ENCODE peak calls at places on chromosomes 12 and 14, in ten cellular contexts. One of them, this sample, is unnamed.

GRCh38 chr12:127964717-127965116 is 302.3 kb upstream of the TMEM132C start:
- DNase-seq in iris pigment epithelial cell: peak
- DNase-seq in GM23248: peak
- DNase-seq in activated CD8-positive, alpha-beta memory T cell treated with anti-CD3 and anti-CD28 coated beads, Interleukin-2, amount 50 U/mL, for 48 hours: no peak
- DNase-seq in B cell: no peak
- DNase-seq in cerebellum: no peak
- DNase-seq in islet precursor cell: no peak
- DNase-seq in iPS-NIHi11: no peak
- DNase-seq in effector memory CD8-positive, alpha-beta T cell: no peak
- DNase-seq in H7: no peak
- DNase-seq in this sample: no peak

GRCh38 chr12:59486827-59487226 is 109.0 kb upstream of the SLC16A7 start:
- DNase-seq in H7: no peak
- DNase-seq in iPS-NIHi11: no peak
- DNase-seq in cerebellum: no peak
- DNase-seq in GM23248: peak
- DNase-seq in B cell: no peak
- DNase-seq in activated CD8-positive, alpha-beta memory T cell treated with anti-CD3 and anti-CD28 coated beads, Interleukin-2, amount 50 U/mL, for 48 hours: no peak
- DNase-seq in islet precursor cell: no peak
- DNase-seq in iris pigment epithelial cell: peak
- DNase-seq in effector memory CD8-positive, alpha-beta T cell: no peak
- DNase-seq in this sample: no peak

GRCh38 chr14:64646103-64646502 is 58.1 kb upstream of the PLEKHG3 start:
- DNase-seq in GM23248: peak
- DNase-seq in B cell: no peak
- DNase-seq in activated CD8-positive, alpha-beta memory T cell treated with anti-CD3 and anti-CD28 coated beads, Interleukin-2, amount 50 U/mL, for 48 hours: no peak
- DNase-seq in iPS-NIHi11: no peak
- DNase-seq in H7: no peak
- DNase-seq in effector memory CD8-positive, alpha-beta T cell: no peak
- DNase-seq in iris pigment epithelial cell: peak
- DNase-seq in cerebellum: no peak
- DNase-seq in islet precursor cell: no peak
- DNase-seq in this sample: no peak

GRCh38 chr12:124694846-124695497 is 127.6 kb upstream of the NCOR2 start:
- DNase-seq in activated CD8-positive, alpha-beta memory T cell treated with anti-CD3 and anti-CD28 coated beads, Interleukin-2, amount 50 U/mL, for 48 hours: no peak
- DNase-seq in islet precursor cell: peak
- DNase-seq in cerebellum: peak
- DNase-seq in GM23248: peak
- DNase-seq in H7: no peak
- DNase-seq in effector memory CD8-positive, alpha-beta T cell: no peak
- DNase-seq in B cell: no peak
- DNase-seq in iPS-NIHi11: no peak
- DNase-seq in iris pigment epithelial cell: peak
- DNase-seq in this sample: peak

GRCh38 chr12:102426599-102427541 is 53.5 kb downstream of the IGF1 start:
- DNase-seq in GM23248: peak
- DNase-seq in iPS-NIHi11: no peak
- DNase-seq in islet precursor cell: no peak
- DNase-seq in effector memory CD8-positive, alpha-beta T cell: no peak
- DNase-seq in cerebellum: peak
- DNase-seq in activated CD8-positive, alpha-beta memory T cell treated with anti-CD3 and anti-CD28 coated beads, Interleukin-2, amount 50 U/mL, for 48 hours: no peak
- DNase-seq in B cell: no peak
- DNase-seq in iris pigment epithelial cell: no peak
- DNase-seq in H7: no peak
- DNase-seq in this sample: peak

GRCh38 chr12:9103050-9103854 is 12.5 kb downstream of the A2M start:
- DNase-seq in iris pigment epithelial cell: no peak
- DNase-seq in effector memory CD8-positive, alpha-beta T cell: no peak
- DNase-seq in B cell: no peak
- DNase-seq in GM23248: no peak
- DNase-seq in H7: no peak
- DNase-seq in activated CD8-positive, alpha-beta memory T cell treated with anti-CD3 and anti-CD28 coated beads, Interleukin-2, amount 50 U/mL, for 48 hours: no peak
- DNase-seq in iPS-NIHi11: no peak
- DNase-seq in cerebellum: no peak
- DNase-seq in islet precursor cell: no peak
- DNase-seq in this sample: no peak

GRCh38 chr12:116916714-116917114 is 6.0 kb downstream of the FBXW8 start:
- DNase-seq in iris pigment epithelial cell: peak
- DNase-seq in H7: no peak
- DNase-seq in B cell: no peak
- DNase-seq in cerebellum: no peak
- DNase-seq in GM23248: peak
- DNase-seq in iPS-NIHi11: peak
- DNase-seq in activated CD8-positive, alpha-beta memory T cell treated with anti-CD3 and anti-CD28 coated beads, Interleukin-2, amount 50 U/mL, for 48 hours: peak
- DNase-seq in effector memory CD8-positive, alpha-beta T cell: peak
- DNase-seq in islet precursor cell: peak
- DNase-seq in this sample: peak

GRCh38 chr14:81990312-81990761 is 456.7 kb upstream of the SEL1L start:
- DNase-seq in H7: peak
- DNase-seq in islet precursor cell: peak
- DNase-seq in iris pigment epithelial cell: peak
- DNase-seq in cerebellum: peak
- DNase-seq in B cell: peak
- DNase-seq in GM23248: peak
- DNase-seq in activated CD8-positive, alpha-beta memory T cell treated with anti-CD3 and anti-CD28 coated beads, Interleukin-2, amount 50 U/mL, for 48 hours: peak
- DNase-seq in iPS-NIHi11: peak
- DNase-seq in effector memory CD8-positive, alpha-beta T cell: no peak
- DNase-seq in this sample: peak

GRCh38 chr12:103279444-103279843 is 216.3 kb downstream of the C12orf42 start:
- DNase-seq in GM23248: no peak
- DNase-seq in B cell: no peak
- DNase-seq in activated CD8-positive, alpha-beta memory T cell treated with anti-CD3 and anti-CD28 coated beads, Interleukin-2, amount 50 U/mL, for 48 hours: no peak
- DNase-seq in effector memory CD8-positive, alpha-beta T cell: no peak
- DNase-seq in H7: no peak
- DNase-seq in cerebellum: no peak
- DNase-seq in islet precursor cell: no peak
- DNase-seq in iris pigment epithelial cell: no peak
- DNase-seq in iPS-NIHi11: no peak
- DNase-seq in this sample: no peak

GRCh38 chr12:10210225-10210624 is 2.5 kb upstream of the GABARAPL1 start:
- DNase-seq in activated CD8-positive, alpha-beta memory T cell treated with anti-CD3 and anti-CD28 coated beads, Interleukin-2, amount 50 U/mL, for 48 hours: no peak
- DNase-seq in H7: no peak
- DNase-seq in cerebellum: no peak
- DNase-seq in B cell: no peak
- DNase-seq in islet precursor cell: peak
- DNase-seq in iPS-NIHi11: no peak
- DNase-seq in iris pigment epithelial cell: no peak
- DNase-seq in effector memory CD8-positive, alpha-beta T cell: no peak
- DNase-seq in GM23248: no peak
- DNase-seq in this sample: no peak